ENCODE peak calls at places on chromosomes 7 and 10, in nine cellular contexts. O, Z, W, E, F, U, J, H and L are unnamed samples.

GRCh38 chr7:98359395-98359794 is 41.5 kb downstream of the BAIAP2L1 start:
- DNase-seq in O (no peak), Z (no peak), W (no peak), E (no peak), F (no peak), U (no peak), J (no peak), H (no peak), L (no peak)

GRCh38 chr7:135775230-135775629 is 26.6 kb upstream of the FAM180A start:
- DNase-seq in O (no peak), Z (no peak), W (no peak), E (no peak), F (no peak), U (no peak), J (no peak), H (no peak), L (no peak)

GRCh38 chr7:95011156-95011928 is 103.9 kb downstream of the PPP1R9A start:
- DNase-seq in O (peak; percentile 74), Z (no peak), W (no peak), E (no peak), F (no peak), U (peak; percentile 23), J (no peak), H (no peak), L (peak; percentile 55)

GRCh38 chr7:139650429-139651100 is 127.1 kb downstream of the CLEC2L start:
- DNase-seq in O (no peak), Z (no peak), W (no peak), E (no peak), F (no peak), U (no peak), J (no peak), H (no peak), L (no peak)

GRCh38 chr10:86900955-86901354 is 56.5 kb downstream of the MMRN2 start:
- DNase-seq in O (peak; percentile 35), Z (no peak), W (no peak), E (no peak), F (no peak), U (peak; percentile 41), J (no peak), H (no peak), L (peak; percentile 36)

GRCh38 chr10:78215645-78216044 is 182.0 kb downstream of the RPS24 start:
- DNase-seq in O (peak; percentile 86), Z (no peak), W (no peak), E (no peak), F (no peak), U (peak; percentile 56), J (no peak), H (peak; percentile 54), L (peak; percentile 89)

GRCh38 chr10:11179231-11180105 is 161.8 kb downstream of the CELF2 start:
- DNase-seq in O (no peak), Z (no peak), W (no peak), E (no peak), F (no peak), U (no peak), J (no peak), H (no peak), L (no peak)

GRCh38 chr7:152132812-152133211 is 107.3 kb downstream of the GALNT11 start:
- DNase-seq in O (no peak), Z (peak; percentile 47), W (no peak), E (no peak), F (no peak), U (no peak), J (no peak), H (no peak), L (no peak)

GRCh38 chr7:98205162-98205845 is 5.9 kb upstream of the BHLHA15 start:
- DNase-seq in O (no peak), Z (no peak), W (no peak), E (peak; percentile 42), F (no peak), U (no peak), J (no peak), H (peak; percentile 31), L (no peak)